ENCODE peak calls at places on chromosomes 13 and 19, in seven cellular contexts. W is activated CD4-positive, CD25-positive, alpha-beta regulatory T cell treated with anti-CD3 and anti-CD28 coated beads, Interleukin-2, amount 50 U/mL, for 16 hours; C is natural killer cell; Z is Caco-2; M is NCI-H1105; S is amniotic stem cell; Q is NCI-H1694. O is an unnamed sample.

GRCh38 chr19:1336079-1336684 is 47.5 kb upstream of the NDUFS7 start:
- DNase-seq in W (no peak), C (no peak), Z (no peak), M (no peak), S (no peak), Q (no peak), O (no peak)

GRCh38 chr19:35879770-35880317 is 11.5 kb downstream of the APLP1 start:
- DNase-seq in W (peak; percentile 35), C (peak; percentile 68), Z (peak; percentile 95), M (peak; percentile 16), S (peak; percentile 88), Q (no peak), O (peak; percentile 83)

GRCh38 chr13:43558942-43559341 is 227.8 kb downstream of the ENOX1 start:
- DNase-seq in W (no peak), C (no peak), Z (no peak), M (no peak), S (no peak), Q (no peak), O (no peak)

GRCh38 chr19:34261335-34262109 is 7.2 kb downstream of the GARRE1 start:
- DNase-seq in W (no peak), C (no peak), Z (peak; percentile 69), M (no peak), S (no peak), Q (no peak), O (no peak)

GRCh38 chr19:48308695-48309586 is 16.4 kb upstream of the EMP3 start:
- DNase-seq in W (no peak), C (no peak), Z (peak; percentile 46), M (no peak), S (no peak), Q (peak; percentile 25), O (peak; percentile 20)

GRCh38 chr19:39407644-39408391 is 1.2 kb downstream of the ZFP36 start:
- DNase-seq in W (peak; percentile 44), C (peak; percentile 59), Z (peak; percentile 47), M (no peak), S (no peak), Q (no peak), O (no peak)

GRCh38 chr13:107545946-107546502 is 669.3 kb downstream of the LIG4 start:
- DNase-seq in W (no peak), C (no peak), Z (no peak), M (peak; percentile 21), S (no peak), Q (no peak), O (no peak)

GRCh38 chr13:97574926-97575325 is 141.0 kb downstream of the RAP2A start:
- DNase-seq in W (no peak), C (no peak), Z (peak; percentile 62), M (no peak), S (no peak), Q (peak; percentile 10), O (peak; percentile 9)

GRCh38 chr19:33194884-33195710 is 967 bp downstream of the LRP3 start:
- DNase-seq in W (no peak), C (no peak), Z (peak; percentile 43), M (no peak), S (no peak), Q (no peak), O (no peak)

GRCh38 chr19:6443986-6444385 is 10.4 kb upstream of the SLC25A41 start:
- DNase-seq in W (no peak), C (no peak), Z (no peak), M (no peak), S (no peak), Q (no peak), O (no peak)

GRCh38 chr13:98599502-98600328 is 22.8 kb upstream of the STK24 start:
- DNase-seq in W (no peak), C (no peak), Z (peak; percentile 68), M (no peak), S (no peak), Q (no peak), O (no peak)

GRCh38 chr19:13974073-13974472 is 21.8 kb downstream of the DCAF15 start:
- DNase-seq in W (no peak), C (no peak), Z (peak; percentile 84), M (no peak), S (no peak), Q (no peak), O (no peak)

GRCh38 chr13:113302940-113303339 is 5.9 kb downstream of the LAMP1 start:
- DNase-seq in W (no peak), C (no peak), Z (no peak), M (no peak), S (no peak), Q (no peak), O (no peak)

GRCh38 chr13:112056284-112056727 is 10.6 kb upstream of the SOX1 start:
- DNase-seq in W (no peak), C (no peak), Z (no peak), M (no peak), S (no peak), Q (no peak), O (no peak)

GRCh38 chr19:47124937-47125668 is 5.5 kb upstream of the SAE1 start:
- DNase-seq in W (no peak), C (no peak), Z (peak; percentile 74), M (peak; percentile 75), S (peak; percentile 68), Q (peak; percentile 90), O (peak; percentile 67)

GRCh38 chr13:61350351-61350750 is 65.3 kb downstream of the PCDH20 start:
- DNase-seq in W (no peak), C (no peak), Z (no peak), M (no peak), S (no peak), Q (no peak), O (no peak)

GRCh38 chr19:54464044-54464623 is 556 bp upstream of the LENG9 start:
- DNase-seq in W (peak; percentile 75), C (peak; percentile 80), Z (peak; percentile 97), M (peak; percentile 85), S (no peak), Q (peak; percentile 51), O (peak; percentile 74)

GRCh38 chr19:37511186-37511585 is 4.4 kb downstream of the ZNF793 start:
- DNase-seq in W (no peak), C (no peak), Z (no peak), M (no peak), S (no peak), Q (no peak), O (no peak)

GRCh38 chr19:58559275-58560006 is 1.0 kb upstream of the UBE2M start:
- DNase-seq in W (no peak), C (peak; percentile 73), Z (peak; percentile 93), M (no peak), S (no peak), Q (no peak), O (no peak)

GRCh38 chr19:519449-519865 is 12.1 kb upstream of the CDC34 start:
- DNase-seq in W (no peak), C (no peak), Z (no peak), M (no peak), S (no peak), Q (no peak), O (no peak)

GRCh38 chr13:84917252-84917878 is 881.9 kb downstream of the SLITRK6 start:
- DNase-seq in W (no peak), C (no peak), Z (no peak), M (peak; percentile 7), S (peak; percentile 7), Q (peak; percentile 23), O (peak; percentile 34)

GRCh38 chr13:58884810-58885209 is 1253.3 kb downstream of the PCDH17 start:
- DNase-seq in W (no peak), C (no peak), Z (no peak), M (no peak), S (no peak), Q (no peak), O (no peak)

O was measured in midbrain.